ENCODE peak calls at places on chromosome 9, in seven cellular contexts. J is stomach; R is CD8-positive, alpha-beta memory T cell; D is cardiac muscle cell; E is fibroblast of mammary gland; X is fibroblast of pulmonary artery; A is lung. U is an unnamed sample.

GRCh38 chr9:108783318-108784127 is 72.3 kb downstream of the ACTL7B start:
- DNase-seq in A (no peak), R (no peak), J (no peak), E (no peak), X (no peak), D (peak), U (no peak)

GRCh38 chr9:33101104-33101951 is 24.9 kb upstream of the SMU1 start:
- DNase-seq in D (no peak), A (no peak), J (peak), R (no peak), E (peak), X (peak), U (no peak)

GRCh38 chr9:36788534-36788933 is 215.8 kb downstream of the MELK start:
- DNase-seq in D (peak), E (no peak), R (no peak), X (no peak), J (no peak), A (no peak), U (no peak)

GRCh38 chr9:89185980-89186379 is 7.4 kb upstream of the SHC3 start:
- DNase-seq in E (peak), A (no peak), D (peak), R (no peak), X (peak), J (no peak), U (no peak)

GRCh38 chr9:72315089-72315509 is 49.9 kb downstream of the ZFAND5 start:
- DNase-seq in X (peak), J (peak), R (no peak), D (peak), E (peak), A (peak), U (peak)

GRCh38 chr9:1233568-1233967 is 183.4 kb downstream of the DMRT2 start:
- DNase-seq in J (no peak), A (no peak), E (peak), R (no peak), X (peak), D (no peak), U (no peak)

GRCh38 chr9:81108391-81108790 is 581.0 kb downstream of the TLE1 start:
- DNase-seq in A (no peak), D (no peak), X (no peak), E (no peak), R (no peak), J (no peak), U (peak)

GRCh38 chr9:2603621-2604020 is 18.0 kb upstream of the VLDLR start:
- DNase-seq in D (no peak), R (no peak), J (no peak), A (no peak), X (no peak), E (no peak), U (no peak)

GRCh38 chr9:104868687-104869404 is 59.1 kb downstream of the ABCA1 start:
- DNase-seq in J (peak), X (peak), E (peak), R (no peak), A (peak), D (peak), U (peak)

GRCh38 chr9:87548159-87548558 is 50.5 kb downstream of the DAPK1 start:
- DNase-seq in D (no peak), J (no peak), R (no peak), E (no peak), X (no peak), A (no peak), U (no peak)

GRCh38 chr9:121447341-121447834 is 52.3 kb downstream of the GGTA1 start:
- DNase-seq in J (no peak), R (no peak), E (peak), X (peak), D (no peak), A (no peak), U (peak)

GRCh38 chr9:134759001-134759607 is 117.5 kb downstream of the COL5A1 start:
- DNase-seq in J (no peak), E (no peak), R (no peak), D (no peak), X (no peak), A (no peak), U (no peak)

GRCh38 chr9:90296539-90296938 is 346.1 kb downstream of the DIRAS2 start:
- DNase-seq in D (no peak), E (peak), X (no peak), R (no peak), A (no peak), J (no peak), U (no peak)

GRCh38 chr9:136776947-136777346 is 12.6 kb upstream of the LCN15 start:
- DNase-seq in J (no peak), A (no peak), E (no peak), R (no peak), D (no peak), X (no peak), U (no peak)

GRCh38 chr9:16143947-16144890 is 591.4 kb downstream of the CCDC171 start:
- DNase-seq in X (no peak), E (no peak), A (no peak), D (no peak), J (no peak), R (no peak), U (no peak)

GRCh38 chr9:33106827-33107621 is 30.6 kb upstream of the SMU1 start:
- DNase-seq in E (peak), J (peak), D (no peak), X (peak), R (no peak), A (no peak), U (peak)

GRCh38 chr9:120915854-120916495 is 10.6 kb downstream of the TRAF1 start:
- DNase-seq in E (no peak), A (no peak), X (no peak), J (no peak), R (no peak), D (no peak), U (no peak)

GRCh38 chr9:19471737-19472648 is 63.2 kb downstream of the ACER2 start:
- DNase-seq in X (peak), E (peak), A (peak), D (peak), J (peak), R (no peak), U (no peak)

GRCh38 chr9:134987906-134988700 is 70.4 kb upstream of the FCN1 start:
- DNase-seq in A (no peak), X (no peak), D (no peak), E (no peak), R (no peak), J (no peak), U (no peak)

GRCh38 chr9:34454571-34455065 is 3.8 kb downstream of the FAM219A start:
- DNase-seq in J (no peak), R (no peak), X (peak), E (peak), D (no peak), A (no peak), U (peak)

GRCh38 chr9:34457266-34458012 is 931 bp downstream of the FAM219A start:
- DNase-seq in E (peak), A (peak), R (no peak), J (peak), X (peak), D (peak), U (peak)

GRCh38 chr9:34458967-34459355 is 356 bp downstream of the DNAI1 start:
- DNase-seq in D (no peak), A (no peak), J (no peak), E (no peak), R (no peak), X (no peak), U (no peak)

GRCh38 chr9:34458013-34458966 is at the start of the genes DNAI1 and FAM219A:
- DNase-seq in J (peak), D (peak), A (peak), E (peak), X (peak), R (peak), U (peak)

GRCh38 chr9:34456746-34457145 is 1.6 kb downstream of the FAM219A start:
- DNase-seq in X (no peak), E (no peak), J (no peak), D (no peak), A (no peak), R (no peak), U (no peak)
- H3K4me3 ChIP-seq in X (peak), E (peak), J (peak), D (no peak), A (no peak), R (no peak), U (peak)

DNA sequence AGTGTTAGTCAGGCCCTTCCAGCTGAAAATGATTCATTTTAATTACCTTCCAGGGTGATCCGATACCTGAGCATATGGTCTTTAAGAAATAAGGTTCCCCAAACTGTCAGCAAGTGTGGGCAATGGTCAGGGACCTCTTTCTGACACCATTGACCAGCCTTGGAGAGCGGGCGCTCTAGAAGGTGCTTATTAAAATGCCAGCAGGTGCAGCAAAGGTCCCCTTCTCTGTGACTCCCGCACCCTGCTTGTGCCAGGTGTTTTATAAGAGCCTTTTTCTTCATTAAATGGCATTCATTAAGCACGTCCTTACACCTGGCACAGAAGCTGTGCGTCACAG is 85.3 kb downstream of the MVB12B start:
- DNase-seq in A (no peak), E (no peak), R (no peak), D (no peak), J (no peak), X (no peak), U (no peak)
- H3K4me3 ChIP-seq in A (no peak), E (no peak), R (peak), D (no peak), J (no peak), X (no peak), U (no peak)

DNA sequence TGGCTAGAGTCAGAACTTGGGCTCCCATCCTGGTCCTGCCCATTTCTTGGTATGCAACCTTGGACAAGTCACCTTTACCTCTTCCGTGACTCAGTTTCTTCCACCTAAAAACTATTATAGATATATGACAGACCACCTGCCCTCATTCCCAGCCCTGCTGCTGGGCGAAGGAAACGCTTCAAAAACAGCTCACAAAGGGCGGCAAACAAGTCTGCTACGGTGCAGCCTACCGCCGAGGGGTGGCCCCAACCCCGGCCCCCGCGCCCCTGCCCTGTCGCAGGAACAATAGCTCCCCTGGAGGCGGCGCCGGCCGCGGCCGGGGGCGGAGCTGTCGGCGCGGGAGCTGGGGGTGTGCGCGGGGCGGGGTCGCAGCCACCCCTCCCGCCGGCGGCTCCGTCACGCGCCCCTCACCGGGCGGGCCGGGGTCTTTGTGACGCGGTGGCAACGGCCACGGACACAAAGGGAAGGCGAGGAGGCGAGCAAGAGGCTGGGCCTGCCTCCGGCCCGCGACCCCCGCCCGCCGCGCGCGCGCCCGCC is at the start of gene TMEFF1:
- DNase-seq in R (peak), X (peak), A (no peak), D (peak), E (no peak), J (peak), U (no peak)
- H3K4me3 ChIP-seq in R (no peak), X (peak), A (peak), D (peak), E (peak), J (peak), U (peak)

GRCh38 chr9:132579427-132579798 is 3.0 kb upstream of the BARHL1 start:
- DNase-seq in R (no peak), E (no peak), X (no peak), A (no peak), J (no peak), D (no peak), U (no peak)

GRCh38 chr9:132583584-132584304 is 1.3 kb downstream of the BARHL1 start:
- DNase-seq in X (no peak), A (no peak), E (no peak), J (no peak), D (no peak), R (no peak), U (no peak)

GRCh38 chr9:132584616-132585560 is 2.5 kb downstream of the BARHL1 start:
- DNase-seq in J (no peak), R (no peak), E (peak), A (no peak), D (no peak), X (peak), U (no peak)

GRCh38 chr9:132582786-132583583 is 579 bp downstream of the BARHL1 start:
- DNase-seq in R (no peak), J (no peak), A (no peak), E (no peak), D (no peak), X (no peak), U (no peak)

GRCh38 chr9:132582276-132582785 is at the start of gene BARHL1:
- DNase-seq in E (no peak), R (no peak), D (no peak), X (no peak), A (no peak), J (no peak), U (no peak)
- H3K4me3 ChIP-seq in E (no peak), R (no peak), D (peak), X (peak), A (no peak), J (peak), U (peak)

GRCh38 chr9:129653819-129654528 is 11.5 kb upstream of the PRRX2 start:
- DNase-seq in X (no peak), D (peak), E (no peak), A (no peak), R (no peak), J (no peak), U (no peak)
- H3K4me3 ChIP-seq in X (no peak), D (no peak), E (no peak), A (no peak), R (no peak), J (no peak), U (no peak)

GRCh38 chr9:111731916-111732315 is 62.8 kb downstream of the SHOC1 start:
- DNase-seq in A (no peak), R (no peak), E (peak), D (no peak), J (no peak), X (peak), U (no peak)

GRCh38 chr9:111730937-111731567 is 63.7 kb downstream of the SHOC1 start:
- DNase-seq in X (peak), A (peak), E (peak), J (no peak), R (no peak), D (peak), U (peak)

GRCh38 chr9:111726949-111727348 is 65.5 kb downstream of the GNG10 start:
- DNase-seq in D (no peak), X (no peak), A (no peak), R (no peak), E (no peak), J (no peak), U (no peak)

GRCh38 chr9:111728143-111728542 is 66.6 kb downstream of the SHOC1 start:
- DNase-seq in A (no peak), X (peak), D (no peak), E (peak), R (no peak), J (no peak), U (no peak)

DNA sequence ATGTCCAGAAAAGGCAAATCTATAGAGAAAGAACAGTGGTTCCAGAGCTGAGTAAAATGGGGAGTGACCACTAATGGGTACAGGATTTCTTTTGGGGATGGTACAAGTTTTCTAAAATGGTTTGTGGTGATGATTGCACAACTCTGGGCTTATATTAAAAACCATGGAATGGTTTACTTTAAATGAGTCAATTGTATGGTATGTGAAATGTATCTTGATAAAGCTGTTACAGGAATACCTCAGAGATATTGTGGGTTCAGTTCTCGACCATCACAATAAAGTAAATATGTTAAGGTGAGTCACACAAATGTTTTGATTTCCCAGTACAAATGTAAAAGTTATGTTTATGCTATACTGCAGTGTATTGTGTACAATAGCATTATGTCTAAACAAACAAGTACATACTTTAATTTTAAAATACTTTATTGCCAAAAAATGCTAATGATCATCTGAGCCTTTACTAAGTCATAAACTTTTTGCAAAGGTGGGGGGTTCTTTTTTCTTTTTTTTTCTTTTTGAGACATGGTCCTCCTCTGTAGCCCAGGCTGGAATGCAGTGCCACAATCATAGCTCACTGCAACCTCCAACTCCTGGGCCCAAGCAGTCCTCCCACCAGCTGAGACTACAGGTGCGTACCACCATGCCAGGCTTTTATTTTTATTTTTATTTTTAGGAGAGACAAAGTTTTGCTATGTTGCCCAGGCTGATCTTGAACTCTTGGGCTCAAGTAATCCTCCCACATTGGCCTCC is 65.9 kb downstream of the SHOC1 start:
- DNase-seq in A (no peak), E (peak), D (no peak), X (peak), R (no peak), J (no peak), U (peak)
- H3K4me3 ChIP-seq in A (no peak), E (no peak), D (no peak), X (no peak), R (no peak), J (no peak), U (no peak)

GRCh38 chr9:79581794-79582193 is 10.0 kb downstream of the TLE4 start:
- DNase-seq in X (peak), J (no peak), R (peak), D (no peak), E (peak), A (no peak), U (peak)
- H3K4me3 ChIP-seq in X (peak), J (no peak), R (peak), D (no peak), E (no peak), A (no peak), U (no peak)

GRCh38 chr9:69818946-69819345 is 1.7 kb upstream of the CFAP95 start:
- DNase-seq in X (no peak), E (no peak), R (no peak), J (no peak), D (no peak), A (no peak), U (no peak)

GRCh38 chr9:69817202-69817601 is 3.4 kb upstream of the CFAP95 start:
- DNase-seq in X (no peak), D (no peak), J (no peak), A (no peak), R (no peak), E (no peak), U (no peak)

GRCh38 chr9:69824497-69825252 is 4.1 kb downstream of the CFAP95 start:
- DNase-seq in R (no peak), E (no peak), X (no peak), J (no peak), D (no peak), A (no peak), U (no peak)

GRCh38 chr9:69822091-69822750 is 1.6 kb downstream of the CFAP95 start:
- DNase-seq in J (no peak), R (no peak), D (no peak), E (peak), A (no peak), X (peak), U (peak)

GRCh38 chr9:69820955-69821788 is 555 bp downstream of the CFAP95 start:
- DNase-seq in A (no peak), R (no peak), D (no peak), X (no peak), E (no peak), J (no peak), U (no peak)
- H3K4me3 ChIP-seq in A (no peak), R (peak), D (peak), X (no peak), E (peak), J (peak), U (no peak)

GRCh38 chr9:126327750-126328120 is 1.1 kb downstream of the MVB12B start:
- DNase-seq in X (no peak), A (no peak), E (no peak), R (no peak), J (no peak), D (no peak), U (peak)
- H3K4me3 ChIP-seq in X (peak), A (no peak), E (no peak), R (peak), J (peak), D (peak), U (peak)

GRCh38 chr9:86318187-86318586 is 35.8 kb upstream of the ISCA1 start:
- DNase-seq in A (no peak), D (no peak), R (no peak), X (no peak), J (no peak), E (no peak), U (no peak)
- H3K4me3 ChIP-seq in A (no peak), D (no peak), R (no peak), X (no peak), J (no peak), E (no peak), U (no peak)

U was measured in skeletal muscle cell.